ENCODE peak calls at places on chromosomes 5 and 9, in seven cellular contexts. L is AG10803, N is GM23248, D is hepatocyte, F is upper lobe of right lung, M is fibroblast of the aortic adventitia, X is heart right ventricle. I is an unnamed sample.

GRCh38 chr9:72533322-72533721 is 11.9 kb downstream of the TMC1 start:
- DNase-seq in L (peak; percentile 65), N (no peak), D (peak; percentile 57), F (no peak), M (peak; percentile 86), X (no peak), I (peak; percentile 72)

GRCh38 chr5:148858106-148858505 is 31.7 kb downstream of the ADRB2 start:
- DNase-seq in L (peak; percentile 64), N (peak; percentile 55), D (no peak), F (no peak), M (no peak), X (no peak), I (no peak)

GRCh38 chr5:64667068-64667467 is 23.2 kb upstream of the SHISAL2B start:
- DNase-seq in L (no peak), N (no peak), D (no peak), F (no peak), M (no peak), X (no peak), I (no peak)

GRCh38 chr5:151319334-151319733 is 15.8 kb upstream of the SLC36A3 start:
- DNase-seq in L (peak; percentile 20), N (peak; percentile 39), D (peak; percentile 27), F (no peak), M (peak; percentile 20), X (peak; percentile 39), I (peak; percentile 73)

GRCh38 chr5:42089705-42090104 is 164.6 kb downstream of the FBXO4 start:
- DNase-seq in L (no peak), N (no peak), D (no peak), F (no peak), M (no peak), X (no peak), I (no peak)

GRCh38 chr5:75335952-75336624 is 932 bp upstream of the HMGCR start:
- DNase-seq in L (peak; percentile 84), N (peak; percentile 92), D (peak; percentile 79), F (no peak), M (peak; percentile 89), X (peak; percentile 24), I (peak; percentile 61)

GRCh38 chr9:84371737-84372136 is 31.2 kb upstream of the SLC28A3 start:
- DNase-seq in L (peak; percentile 97), N (peak; percentile 97), D (peak; percentile 54), F (no peak), M (peak; percentile 95), X (no peak), I (no peak)

GRCh38 chr9:95147452-95147851 is 170.1 kb downstream of the FANCC start:
- DNase-seq in L (peak; percentile 77), N (peak; percentile 58), D (no peak), F (no peak), M (no peak), X (no peak), I (no peak)

GRCh38 chr9:121842612-121842978 is 191.2 kb downstream of the DAB2IP start:
- DNase-seq in L (peak; percentile 59), N (peak; percentile 76), D (peak; percentile 25), F (no peak), M (peak; percentile 58), X (no peak), I (no peak)

GRCh38 chr9:130677252-130677651 is 12.9 kb downstream of the PRDM12 start:
- DNase-seq in L (no peak), N (no peak), D (no peak), F (no peak), M (no peak), X (no peak), I (no peak)

GRCh38 chr9:130682490-130683121 is 11.0 kb upstream of the EXOSC2 start:
- DNase-seq in L (peak; percentile 71), N (peak; percentile 92), D (peak; percentile 89), F (peak; percentile 90), M (peak; percentile 74), X (peak; percentile 74), I (peak; percentile 87)

GRCh38 chr9:130680836-130681768 is 12.5 kb upstream of the EXOSC2 start:
- DNase-seq in L (peak; percentile 78), N (peak; percentile 95), D (peak; percentile 95), F (peak; percentile 92), M (peak; percentile 71), X (peak; percentile 56), I (peak; percentile 90)

GRCh38 chr9:130685104-130685503 is 8.5 kb upstream of the EXOSC2 start:
- DNase-seq in L (no peak), N (no peak), D (no peak), F (no peak), M (no peak), X (no peak), I (no peak)

DNA sequence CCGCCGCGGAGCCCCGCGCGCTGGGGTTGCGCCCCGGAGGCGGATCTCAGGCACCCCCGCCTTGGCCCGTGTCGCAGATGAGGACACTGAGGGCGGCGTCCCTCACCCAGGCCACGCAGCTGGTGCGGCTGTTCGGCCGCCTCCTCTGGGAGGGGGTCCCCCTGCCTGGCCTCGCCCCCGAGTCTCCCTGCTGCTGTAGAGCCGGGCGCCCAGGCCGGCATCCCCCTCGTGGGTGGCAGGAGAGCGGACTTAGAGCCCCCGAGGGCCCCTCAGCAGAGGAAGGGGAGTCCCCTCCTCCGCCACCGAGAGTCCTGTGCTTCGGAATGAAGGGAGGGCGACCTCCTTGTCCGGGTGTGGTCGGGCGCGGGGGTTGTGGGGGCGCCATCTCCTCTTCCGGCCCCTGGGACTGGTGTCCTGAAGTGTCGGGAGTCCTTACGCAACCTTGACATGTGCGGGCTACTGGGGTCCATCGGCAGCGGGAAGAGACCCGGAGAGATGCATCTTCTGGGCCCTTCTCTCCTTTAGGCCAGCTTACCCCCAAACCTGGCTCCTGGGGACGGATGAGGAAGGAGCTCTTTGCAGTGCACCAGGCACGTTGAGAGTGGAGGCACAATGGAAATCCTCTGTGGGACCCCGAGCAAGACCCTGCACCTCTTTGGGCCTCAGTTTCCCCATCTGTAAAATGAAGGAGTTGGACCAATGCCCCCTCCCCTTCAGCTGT is 11.7 kb upstream of the EXOSC2 start:
- DNase-seq in L (no peak), N (no peak), D (no peak), F (no peak), M (no peak), X (no peak), I (no peak)
- H3K4me3 ChIP-seq in L (peak overlapping the region; percentile 41), N (peak overlapping the region; percentile 69), D (peak overlapping the region; percentile 45), F (peak overlapping the region; percentile 58), M (peak overlapping the region; percentile 54), X (peak overlapping the region; percentile 58), I (peak overlapping the region; percentile 57)

GRCh38 chr5:69167488-69167845 is 517 bp downstream of the CCNB1 start:
- DNase-seq in L (no peak), N (peak; percentile 58), D (peak; percentile 6), F (no peak), M (no peak), X (no peak), I (no peak)

GRCh38 chr5:69166686-69167487 is at the start of gene CCNB1:
- DNase-seq in L (peak; percentile 94), N (peak; percentile 100), D (peak; percentile 99), F (peak; percentile 99), M (peak; percentile 92), X (peak; percentile 97), I (peak; percentile 98)

GRCh38 chr5:69170969-69171368 is 4.0 kb downstream of the CCNB1 start:
- DNase-seq in L (no peak), N (no peak), D (no peak), F (no peak), M (no peak), X (no peak), I (no peak)
- H3K4me3 ChIP-seq in L (no peak overlapping the region), N (no peak overlapping the region), D (no peak overlapping the region), F (no peak overlapping the region), M (no peak overlapping the region), X (no peak overlapping the region), I (no peak overlapping the region)

GRCh38 chr5:87769137-87769536 is 356.4 kb upstream of the CCNH start:
- DNase-seq in L (no peak), N (no peak), D (no peak), F (no peak), M (no peak), X (no peak), I (no peak)

GRCh38 chr5:87765009-87765408 is 352.3 kb upstream of the CCNH start:
- DNase-seq in L (no peak), N (no peak), D (no peak), F (no peak), M (no peak), X (no peak), I (no peak)

GRCh38 chr5:87770601-87771121 is 357.9 kb upstream of the CCNH start:
- DNase-seq in L (no peak), N (no peak), D (no peak), F (no peak), M (no peak), X (no peak), I (no peak)

GRCh38 chr5:87770016-87770415 is 357.3 kb upstream of the CCNH start:
- DNase-seq in L (no peak), N (no peak), D (no peak), F (no peak), M (no peak), X (no peak), I (no peak)
- H3K4me3 ChIP-seq in L (no peak overlapping the region), N (no peak overlapping the region), D (no peak overlapping the region), F (no peak overlapping the region), M (no peak overlapping the region), X (no peak overlapping the region), I (no peak overlapping the region)

DNA sequence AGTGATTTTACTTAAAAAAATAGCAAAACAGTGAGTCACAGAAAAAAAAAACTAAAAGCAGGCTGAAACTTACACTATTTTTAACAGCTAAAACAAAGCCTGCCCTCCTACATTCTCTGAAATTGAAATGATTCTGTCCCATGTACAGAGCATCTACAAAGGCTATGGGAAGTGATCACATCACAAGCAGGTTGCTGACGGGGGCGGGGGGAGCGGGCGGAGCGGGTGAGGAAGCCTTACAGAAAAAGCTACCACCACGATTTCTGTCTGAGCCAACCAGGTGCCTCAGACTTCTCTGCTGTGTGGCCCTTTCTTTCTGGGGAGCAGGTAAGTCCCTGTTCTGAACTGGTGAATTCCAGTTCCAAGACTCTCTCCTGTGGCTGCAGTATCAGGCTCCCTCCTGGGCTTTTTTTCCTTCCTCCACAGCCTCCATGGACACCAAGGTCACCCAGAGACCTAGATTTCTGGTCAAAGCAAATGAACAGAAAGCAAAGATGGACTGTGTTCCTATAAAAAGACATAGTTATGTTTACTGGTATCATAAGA is 104.9 kb downstream of the ANKRD18B start:
- DNase-seq in L (no peak), N (no peak), D (no peak), F (no peak), M (no peak), X (no peak), I (no peak)
- H3K4me3 ChIP-seq in L (no peak overlapping the region), N (no peak overlapping the region), D (no peak overlapping the region), F (no peak overlapping the region), M (no peak overlapping the region), X (no peak overlapping the region), I (no peak overlapping the region)